ENCODE peak calls at places on chromosomes 6 and 20, in five cellular contexts. L is NCI-H345, B is mesothelial cell of epicardium, C is HFF-Myc, G is NCI-H2029 treated with DMSO at 0.1 percent for 48 hours. O is an unnamed sample.

GRCh38 chr6:160667854-160668481 is 3.9 kb upstream of the LPA start:
- DNase-seq in G (no peak), L (no peak), B (no peak), C (no peak), O (no peak)

GRCh38 chr6:26187981-26188635 is 100.9 kb downstream of the HFE start:
- DNase-seq in G (no peak), C (peak), L (no peak), B (no peak), O (no peak)

GRCh38 chr20:13684566-13685222 is 46.0 kb upstream of the TASP1 start:
- DNase-seq in G (no peak), L (no peak), C (peak), B (no peak), O (peak)

GRCh38 chr6:118940770-118941169 is 5.8 kb upstream of the MCM9 start:
- DNase-seq in B (no peak), G (peak), C (no peak), L (no peak), O (no peak)

GRCh38 chr6:166862287-166862977 is 93.9 kb downstream of the RNASET2 start:
- DNase-seq in G (peak), B (no peak), L (peak), C (no peak), O (peak)

GRCh38 chr6:89830385-89830809 is 717 bp downstream of the CASP8AP2 start:
- DNase-seq in L (no peak), G (no peak), B (no peak), C (no peak), O (no peak)

GRCh38 chr6:75852721-75853120 is 103.7 kb downstream of the MYO6 start:
- DNase-seq in G (no peak), C (no peak), B (no peak), L (no peak), O (no peak)

GRCh38 chr20:54292186-54292585 is 84.3 kb downstream of the PFDN4 start:
- DNase-seq in B (no peak), C (peak), L (no peak), G (no peak), O (no peak)